ENCODE peak calls at places on chromosome 11, in six cellular contexts. One of them, this sample, is unnamed.

GRCh38 chr11:20909995-20910726 is 240.8 kb downstream of the NELL1 start:
- DNase-seq in A549: no peak
- DNase-seq in GM23338: no peak
- DNase-seq in HepG2: no peak
- DNase-seq in HCT116: no peak
- DNase-seq in GM12878: no peak
- DNase-seq in this sample: no peak

GRCh38 chr11:106236295-106236694 is 158.8 kb downstream of the AASDHPPT start:
- DNase-seq in A549: no peak
- DNase-seq in GM23338: no peak
- DNase-seq in HepG2: no peak
- DNase-seq in HCT116: no peak
- DNase-seq in GM12878: no peak
- DNase-seq in this sample: no peak

GRCh38 chr11:72589802-72590761 is 84.1 kb downstream of the PDE2A start:
- DNase-seq in A549: peak
- DNase-seq in GM23338: peak
- DNase-seq in HepG2: peak
- DNase-seq in HCT116: no peak
- DNase-seq in GM12878: no peak
- DNase-seq in this sample: no peak

GRCh38 chr11:115963170-115963569 is 459.0 kb upstream of the CADM1 start:
- DNase-seq in A549: no peak
- DNase-seq in GM23338: no peak
- DNase-seq in HepG2: no peak
- DNase-seq in HCT116: no peak
- DNase-seq in GM12878: no peak
- DNase-seq in this sample: no peak

GRCh38 chr11:102530558-102530957 is at the start of gene MMP7:
- DNase-seq in A549: peak
- DNase-seq in GM23338: no peak
- DNase-seq in HepG2: no peak
- DNase-seq in HCT116: no peak
- DNase-seq in GM12878: no peak
- DNase-seq in this sample: no peak

GRCh38 chr11:44877908-44878459 is 72.7 kb downstream of the TP53I11 start:
- DNase-seq in A549: no peak
- DNase-seq in GM23338: peak
- DNase-seq in HepG2: no peak
- DNase-seq in HCT116: no peak
- DNase-seq in GM12878: no peak
- DNase-seq in this sample: no peak

GRCh38 chr11:64003807-64004589 is 17.8 kb downstream of the OTUB1 start:
- DNase-seq in A549: peak
- DNase-seq in GM23338: no peak
- DNase-seq in HepG2: no peak
- DNase-seq in HCT116: no peak
- DNase-seq in GM12878: no peak
- DNase-seq in this sample: no peak

GRCh38 chr11:74004694-74005615 is 3.9 kb downstream of the UCP3 start:
- DNase-seq in A549: no peak
- DNase-seq in GM23338: no peak
- DNase-seq in HepG2: no peak
- DNase-seq in HCT116: no peak
- DNase-seq in GM12878: no peak
- DNase-seq in this sample: no peak

GRCh38 chr11:96307748-96308133 is 35.3 kb downstream of the MAML2 start:
- DNase-seq in A549: peak
- DNase-seq in GM23338: no peak
- DNase-seq in HepG2: no peak
- DNase-seq in HCT116: peak
- DNase-seq in GM12878: no peak
- DNase-seq in this sample: peak

GRCh38 chr11:58830693-58831301 is 13.7 kb downstream of the GLYATL2 start:
- DNase-seq in A549: no peak
- DNase-seq in GM23338: no peak
- DNase-seq in HepG2: no peak
- DNase-seq in HCT116: no peak
- DNase-seq in GM12878: no peak
- DNase-seq in this sample: no peak

GRCh38 chr11:99068832-99069231 is 48.1 kb downstream of the CNTN5 start:
- DNase-seq in A549: no peak
- DNase-seq in GM23338: no peak
- DNase-seq in HepG2: no peak
- DNase-seq in HCT116: no peak
- DNase-seq in GM12878: no peak
- DNase-seq in this sample: no peak

GRCh38 chr11:58726594-58727414 is 4.9 kb downstream of the GLYAT start:
- DNase-seq in A549: no peak
- DNase-seq in GM23338: no peak
- DNase-seq in HepG2: no peak
- DNase-seq in HCT116: no peak
- DNase-seq in GM12878: no peak
- DNase-seq in this sample: no peak

GRCh38 chr11:19218216-19218615 is 16.4 kb upstream of the CSRP3 start:
- DNase-seq in A549: no peak
- DNase-seq in GM23338: no peak
- DNase-seq in HepG2: no peak
- DNase-seq in HCT116: no peak
- DNase-seq in GM12878: no peak
- DNase-seq in this sample: no peak

GRCh38 chr11:75502138-75502537 is 23.6 kb downstream of the GDPD5 start:
- DNase-seq in A549: no peak
- DNase-seq in GM23338: no peak
- DNase-seq in HepG2: no peak
- DNase-seq in HCT116: no peak
- DNase-seq in GM12878: no peak
- DNase-seq in this sample: no peak

GRCh38 chr11:106656646-106657045 is 361.6 kb downstream of the GUCY1A2 start:
- DNase-seq in A549: no peak
- DNase-seq in GM23338: no peak
- DNase-seq in HepG2: no peak
- DNase-seq in HCT116: no peak
- DNase-seq in GM12878: no peak
- DNase-seq in this sample: no peak

GRCh38 chr11:9775393-9775780 is 111.5 kb downstream of the SWAP70 start:
- DNase-seq in A549: no peak
- DNase-seq in GM23338: peak
- DNase-seq in HepG2: no peak
- DNase-seq in HCT116: no peak
- DNase-seq in GM12878: no peak
- DNase-seq in this sample: no peak

GRCh38 chr11:37504066-37504611 is 906.1 kb upstream of the RAG2 start:
- DNase-seq in A549: no peak
- DNase-seq in GM23338: peak
- DNase-seq in HepG2: no peak
- DNase-seq in HCT116: no peak
- DNase-seq in GM12878: peak
- DNase-seq in this sample: peak

DNA sequence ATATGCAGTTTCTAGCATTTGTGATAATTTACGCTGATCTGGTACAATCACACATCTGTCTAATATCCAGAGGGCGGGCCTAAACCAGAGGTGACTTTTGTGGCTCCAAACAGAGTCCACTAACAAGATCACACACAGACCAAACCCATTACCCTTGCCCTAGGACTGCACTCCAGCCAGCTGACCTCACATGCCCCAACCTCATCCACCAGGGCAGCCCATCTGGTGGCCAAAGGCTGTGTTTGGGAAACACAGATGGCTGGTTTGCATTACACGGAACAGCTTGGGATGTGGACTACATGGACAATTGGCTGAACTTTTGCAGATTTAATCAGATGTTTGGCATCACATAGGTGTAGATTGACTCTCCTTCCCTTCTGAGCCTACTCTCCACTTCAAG is 228.2 kb downstream of the GRIK4 start:
- DNase-seq in A549: no peak
- DNase-seq in GM23338: no peak
- DNase-seq in HepG2: no peak
- DNase-seq in HCT116: no peak
- DNase-seq in GM12878: no peak
- DNase-seq in this sample: no peak
- TF ChIP-seq REST in A549: no peak
- TF ChIP-seq REST in GM23338: no peak
- TF ChIP-seq REST in HepG2: no peak
- TF ChIP-seq REST in HCT116: no peak
- TF ChIP-seq REST in GM12878: no peak
- TF ChIP-seq REST in this sample: no peak

DNA sequence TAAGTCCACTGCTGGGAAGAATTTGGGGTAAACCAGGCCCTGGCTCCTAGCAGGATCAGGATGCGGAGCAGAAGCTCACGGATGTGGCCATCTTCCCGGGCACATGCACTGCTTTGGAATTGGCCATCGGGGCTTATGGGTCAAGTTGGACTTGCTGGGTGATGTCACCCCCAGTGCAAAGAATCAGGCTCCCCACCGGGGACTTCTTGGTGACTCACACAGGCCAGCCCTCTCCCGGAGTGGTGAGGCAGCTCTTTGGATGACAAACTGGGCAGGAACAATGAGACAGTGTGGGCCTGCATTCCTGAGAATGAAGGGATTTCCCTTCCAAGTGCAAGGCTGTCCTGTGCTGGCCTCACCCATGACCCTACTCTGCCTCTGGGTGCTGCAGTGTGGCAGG is 128.8 kb upstream of the ANO1 start:
- DNase-seq in A549: peak
- DNase-seq in GM23338: no peak
- DNase-seq in HepG2: peak
- DNase-seq in HCT116: peak
- DNase-seq in GM12878: no peak
- DNase-seq in this sample: peak
- TF ChIP-seq REST in A549: no peak
- TF ChIP-seq REST in GM23338: no peak
- TF ChIP-seq REST in HepG2: no peak
- TF ChIP-seq REST in HCT116: no peak
- TF ChIP-seq REST in GM12878: no peak
- TF ChIP-seq REST in this sample: no peak

DNA sequence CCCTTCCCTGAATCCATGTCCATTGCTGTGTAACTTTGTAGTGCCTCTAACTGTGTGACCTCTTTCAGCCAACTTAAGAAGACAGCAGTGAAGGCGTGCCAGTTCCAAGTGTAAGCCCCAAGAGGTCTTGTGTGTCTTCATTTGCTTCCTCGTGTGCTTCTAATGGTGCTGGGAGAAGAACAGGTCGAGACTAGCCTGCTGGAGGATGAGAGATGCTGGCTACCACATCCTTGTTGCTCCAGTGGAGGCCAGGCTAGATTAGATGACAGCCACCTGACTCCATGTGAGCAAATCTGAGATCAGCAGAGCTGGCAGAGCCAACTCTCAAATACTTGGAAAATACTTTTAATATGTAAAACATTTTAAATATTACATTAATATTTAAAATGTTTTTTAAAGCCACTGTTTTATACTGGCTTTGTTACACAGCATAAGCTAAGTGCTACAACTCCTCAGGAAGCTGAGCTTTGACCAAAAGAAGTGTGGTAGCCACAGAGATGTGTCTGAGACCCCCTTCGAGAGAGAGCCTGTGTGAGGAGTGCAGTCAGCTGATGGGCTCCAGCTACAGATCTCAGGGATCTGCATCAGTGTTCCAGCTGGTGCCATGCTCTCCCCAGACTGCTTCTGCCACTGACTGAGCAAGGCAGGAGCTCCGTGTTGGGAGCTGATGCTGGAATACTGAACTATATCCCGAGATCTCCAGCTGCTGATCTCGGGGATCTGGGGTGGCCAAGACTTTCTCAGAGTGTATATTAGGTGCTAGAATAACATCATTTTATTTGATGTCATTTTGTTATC is 8.9 kb downstream of the KCNJ11 start:
- DNase-seq in A549: no peak
- DNase-seq in GM23338: no peak
- DNase-seq in HepG2: no peak
- DNase-seq in HCT116: no peak
- DNase-seq in GM12878: no peak
- DNase-seq in this sample: no peak
- TF ChIP-seq REST in A549: no peak
- TF ChIP-seq REST in GM23338: no peak
- TF ChIP-seq REST in HepG2: no peak
- TF ChIP-seq REST in HCT116: no peak
- TF ChIP-seq REST in GM12878: no peak
- TF ChIP-seq REST in this sample: no peak

DNA sequence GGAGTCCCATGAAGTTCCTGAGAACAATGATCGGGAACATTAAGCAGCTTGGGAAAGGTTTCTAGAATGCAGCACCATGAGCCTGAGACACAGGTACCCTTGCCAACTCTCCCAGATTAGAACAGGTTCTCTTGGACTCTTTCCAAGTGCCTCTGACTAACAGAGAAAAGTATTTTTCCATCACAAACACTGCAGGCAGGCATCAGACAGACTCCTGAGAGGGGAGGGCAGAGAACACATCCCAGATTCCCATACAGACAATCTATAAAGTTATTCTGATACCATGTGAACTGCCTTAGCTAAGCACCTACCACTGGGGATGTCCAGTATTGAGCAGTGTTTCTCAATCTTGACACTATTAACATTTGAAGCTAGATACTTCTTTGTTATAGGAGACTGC is 27.3 kb downstream of the SERGEF start:
- DNase-seq in A549: no peak
- DNase-seq in GM23338: no peak
- DNase-seq in HepG2: peak
- DNase-seq in HCT116: peak
- DNase-seq in GM12878: no peak
- DNase-seq in this sample: no peak
- TF ChIP-seq REST in A549: no peak
- TF ChIP-seq REST in GM23338: no peak
- TF ChIP-seq REST in HepG2: no peak
- TF ChIP-seq REST in HCT116: no peak
- TF ChIP-seq REST in GM12878: no peak
- TF ChIP-seq REST in this sample: no peak